ENCODE peak calls at places on chromosomes 1 and 21, in seven cellular contexts. N is Peyer's patch, Q is adrenal gland, E is stomach, C is K562, U is A549, F is GM12892. W is an unnamed sample.

GRCh38 chr1:30760596-30761311 is 3.2 kb upstream of the LAPTM5 start:
- DNase-seq in N (no peak), Q (no peak), E (no peak), C (no peak), U (no peak), F (no peak), W (no peak)

GRCh38 chr1:202923533-202923932 is 3.5 kb downstream of the KLHL12 start:
- DNase-seq in N (no peak), Q (no peak), E (no peak), C (no peak), U (no peak), F (no peak), W (no peak)

GRCh38 chr1:32539584-32540571 is 651 bp downstream of the ZBTB8A start:
- DNase-seq in N (no peak), Q (peak), E (peak), C (peak), U (peak), F (peak), W (peak)

GRCh38 chr1:110639724-110640386 is 33.7 kb upstream of the KCNA2 start:
- DNase-seq in N (no peak), Q (no peak), E (no peak), C (no peak), U (no peak), F (no peak), W (no peak)

GRCh38 chr1:63537940-63538339 is 14.6 kb downstream of the EFCAB7 start:
- DNase-seq in N (no peak), Q (no peak), E (no peak), C (no peak), U (no peak), F (no peak), W (no peak)

GRCh38 chr1:204927673-204928641 is 57.3 kb downstream of the NFASC start:
- DNase-seq in N (no peak), Q (no peak), E (no peak), C (peak), U (no peak), F (no peak), W (no peak)

GRCh38 chr21:22125581-22125980 is 1127.4 kb downstream of the NCAM2 start:
- DNase-seq in N (no peak), Q (no peak), E (no peak), C (no peak), U (no peak), F (no peak), W (no peak)

GRCh38 chr21:16186742-16187141 is 457.0 kb downstream of the USP25 start:
- DNase-seq in N (no peak), Q (no peak), E (no peak), C (no peak), U (no peak), F (no peak), W (no peak)

GRCh38 chr1:29855761-29856160 is 619.4 kb downstream of the PTPRU start:
- DNase-seq in N (no peak), Q (no peak), E (no peak), C (no peak), U (no peak), F (no peak), W (no peak)

GRCh38 chr1:40044065-40044575 is 3.6 kb downstream of the CAP1 start:
- DNase-seq in N (no peak), Q (no peak), E (no peak), C (no peak), U (no peak), F (no peak), W (no peak)

GRCh38 chr21:35585155-35585554 is 475.2 kb downstream of the SETD4 start:
- DNase-seq in N (no peak), Q (no peak), E (no peak), C (no peak), U (no peak), F (no peak), W (no peak)

GRCh38 chr1:30929135-30929889 is 20.8 kb upstream of the SDC3 start:
- DNase-seq in N (peak), Q (peak), E (peak), C (peak), U (peak), F (no peak), W (no peak)

GRCh38 chr21:43193651-43194302 is 25.0 kb downstream of the CRYAA start:
- DNase-seq in N (peak), Q (peak), E (no peak), C (no peak), U (no peak), F (no peak), W (peak)

GRCh38 chr1:214658785-214659184 is 55.8 kb downstream of the CENPF start:
- DNase-seq in N (no peak), Q (peak), E (no peak), C (peak), U (no peak), F (no peak), W (no peak)

GRCh38 chr1:47340227-47340626 is 6.6 kb downstream of the CMPK1 start:
- DNase-seq in N (no peak), Q (no peak), E (no peak), C (no peak), U (no peak), F (no peak), W (no peak)

GRCh38 chr1:182611787-182612186 is 7.6 kb upstream of the RGS16 start:
- DNase-seq in N (no peak), Q (no peak), E (no peak), C (peak), U (no peak), F (no peak), W (no peak)

GRCh38 chr21:44000360-44000759 is 11.7 kb upstream of the TRAPPC10 start:
- DNase-seq in N (no peak), Q (no peak), E (no peak), C (no peak), U (no peak), F (no peak), W (no peak)

GRCh38 chr1:199490804-199491527 is 536.5 kb upstream of the NR5A2 start:
- DNase-seq in N (no peak), Q (no peak), E (no peak), C (no peak), U (no peak), F (no peak), W (no peak)

DNA sequence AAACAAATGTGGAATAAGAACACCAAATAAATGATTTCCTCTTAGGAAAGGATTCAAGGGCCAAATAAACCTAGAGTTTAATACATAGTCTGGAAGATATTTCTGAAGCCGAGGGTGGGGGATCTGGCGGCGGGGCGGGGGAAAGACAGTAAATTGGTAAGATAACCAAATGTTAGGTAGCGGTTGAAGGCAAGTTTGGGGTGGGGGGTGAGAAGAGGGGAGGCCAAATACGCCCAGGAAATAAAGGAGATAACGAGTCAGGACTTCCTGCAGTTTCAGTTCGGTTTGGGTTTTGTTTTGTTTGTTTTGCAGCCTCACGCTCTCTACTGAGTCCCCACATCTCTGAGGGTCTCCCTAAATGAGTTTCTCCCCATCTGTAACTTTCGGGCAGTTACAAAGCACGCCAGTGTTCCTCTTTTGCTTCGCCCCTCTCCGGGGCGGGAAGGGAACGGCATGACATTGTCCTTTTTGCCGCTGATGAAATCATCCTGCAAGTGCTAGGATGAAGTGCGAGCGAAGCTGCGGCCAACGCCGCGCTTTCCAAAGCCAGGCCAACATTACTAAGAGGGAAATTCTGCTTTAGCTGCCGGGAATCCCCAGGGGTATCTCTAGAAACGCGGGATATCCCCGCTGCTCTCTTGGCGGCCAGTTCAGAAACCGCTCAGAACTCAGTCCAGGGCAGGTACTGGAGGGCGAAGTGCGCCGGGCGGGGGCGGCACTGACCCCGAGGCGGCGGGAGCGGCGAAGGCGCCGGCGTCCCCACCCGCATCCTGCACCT is 811 bp downstream of the NIBAN1 start:
- DNase-seq in N (peak), Q (peak), E (peak), C (peak), U (peak), F (peak), W (no peak)
- TF ChIP-seq POLR2A in N (no peak), Q (peak), E (no peak), C (peak), U (no peak), F (peak), W (no peak)

GRCh38 chr1:43059640-43060574 is 101.2 kb upstream of the SLC2A1 start:
- DNase-seq in N (no peak), Q (no peak), E (no peak), C (no peak), U (no peak), F (no peak), W (no peak)
- TF ChIP-seq POLR2A in N (no peak), Q (no peak), E (no peak), C (no peak), U (no peak), F (no peak), W (no peak)

GRCh38 chr1:181134543-181135461 is 46.3 kb downstream of the IER5 start:
- DNase-seq in N (peak), Q (peak), E (peak), C (no peak), U (no peak), F (no peak), W (no peak)
- TF ChIP-seq POLR2A in N (no peak), Q (peak), E (no peak), C (no peak), U (no peak), F (peak), W (peak)

GRCh38 chr1:155272466-155273133 is 704 bp downstream of the CLK2 start:
- DNase-seq in N (no peak), Q (no peak), E (no peak), C (no peak), U (peak), F (no peak), W (peak)

GRCh38 chr1:155277070-155277895 is at the start of gene HCN3:
- DNase-seq in N (peak), Q (peak), E (peak), C (peak), U (peak), F (peak), W (peak)

GRCh38 chr1:155269381-155269780 is 3.9 kb downstream of the CLK2 start:
- DNase-seq in N (no peak), Q (no peak), E (no peak), C (no peak), U (no peak), F (no peak), W (no peak)

GRCh38 chr1:155268630-155269029 is 4.7 kb downstream of the CLK2 start:
- DNase-seq in N (no peak), Q (no peak), E (no peak), C (no peak), U (no peak), F (no peak), W (no peak)

DNA sequence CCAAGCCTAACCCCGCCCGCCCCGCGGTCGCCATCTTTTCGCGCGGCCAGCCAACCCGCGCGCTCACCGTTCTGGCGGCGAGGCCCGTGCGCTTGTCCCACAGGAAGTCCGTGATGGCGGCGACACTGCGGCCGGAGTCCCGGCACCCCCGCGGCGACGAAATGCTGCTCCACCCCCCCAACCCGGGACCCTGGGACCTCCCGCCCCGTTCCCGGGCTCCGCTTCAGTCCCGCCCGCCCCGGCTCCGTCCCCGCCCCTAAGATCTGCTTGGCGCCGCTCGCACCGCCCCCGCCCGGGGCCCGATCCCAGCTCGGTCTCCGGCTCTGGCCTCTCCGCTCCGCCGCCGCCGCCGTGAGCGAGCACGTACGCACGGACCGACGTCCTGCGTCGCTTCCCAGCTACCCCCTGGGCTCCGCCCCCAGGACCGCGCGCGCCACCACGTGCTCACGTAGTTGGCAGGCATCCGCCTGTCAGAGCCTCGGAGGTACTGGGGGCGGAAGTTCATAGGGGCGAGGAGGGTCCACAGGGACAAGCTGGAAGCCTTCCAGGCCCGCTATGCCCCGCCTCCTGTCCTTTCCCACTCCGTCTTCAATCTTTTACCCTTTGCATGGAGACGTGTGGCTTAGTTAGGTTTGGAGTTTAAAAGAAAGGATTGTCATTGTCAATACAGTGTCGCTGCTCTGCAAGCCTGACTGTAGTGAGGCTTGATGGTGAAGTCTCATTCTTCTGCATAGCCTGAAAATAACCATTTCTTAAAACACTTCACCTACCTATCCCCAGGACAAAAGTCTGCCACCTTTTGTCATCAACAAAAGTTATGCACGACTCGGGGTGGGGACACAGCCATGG is at the start of gene CLK2:
- DNase-seq in N (peak), Q (peak), E (peak), C (peak), U (peak), F (peak), W (peak)
- TF ChIP-seq POLR2A in N (peak), Q (peak), E (no peak), C (peak), U (peak), F (peak), W (peak)

DNA sequence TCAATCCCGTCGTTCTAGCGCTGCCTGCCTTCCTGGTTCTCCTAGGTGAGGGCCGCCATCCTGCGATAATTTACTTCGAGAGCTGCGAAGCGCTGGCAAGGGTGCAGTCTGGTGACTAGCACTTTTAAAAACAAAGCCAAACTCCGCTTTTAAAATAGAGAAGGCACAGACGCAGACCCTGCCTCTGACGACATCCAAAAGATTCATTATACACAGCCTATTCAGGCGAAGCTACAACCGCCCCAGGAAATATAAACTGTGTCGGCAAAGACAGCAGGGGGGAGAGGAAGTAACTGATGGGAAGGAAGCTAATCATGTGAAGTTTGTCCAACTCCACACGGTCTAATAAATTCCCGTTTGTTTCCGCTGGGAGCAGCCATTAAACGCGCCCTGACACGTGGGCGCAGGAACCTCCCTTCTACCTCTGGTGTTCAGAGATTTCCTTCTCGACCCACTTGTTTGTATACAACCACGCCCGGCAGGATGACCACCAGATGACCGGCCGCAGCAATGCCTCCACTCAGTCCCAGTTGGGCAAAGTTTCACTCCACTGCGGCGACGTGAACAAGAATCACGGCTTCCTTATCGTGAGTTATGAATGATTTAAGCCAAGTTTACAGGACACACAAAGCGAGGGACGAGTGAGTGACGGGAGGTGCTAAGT is 1.3 kb downstream of the GNG12 start:
- DNase-seq in N (no peak), Q (peak), E (peak), C (peak), U (peak), F (no peak), W (peak)
- TF ChIP-seq POLR2A in N (no peak), Q (peak), E (no peak), C (no peak), U (no peak), F (no peak), W (no peak)

GRCh38 chr1:67626090-67626489 is 58.9 kb upstream of the GADD45A start:
- DNase-seq in N (no peak), Q (no peak), E (no peak), C (no peak), U (no peak), F (no peak), W (no peak)

GRCh38 chr1:67626495-67627235 is 58.3 kb upstream of the GADD45A start:
- DNase-seq in N (no peak), Q (no peak), E (no peak), C (no peak), U (no peak), F (no peak), W (peak)

GRCh38 chr1:67627336-67627735 is 57.7 kb upstream of the GADD45A start:
- DNase-seq in N (no peak), Q (no peak), E (no peak), C (no peak), U (no peak), F (no peak), W (no peak)

GRCh38 chr1:67623906-67624305 is 61.1 kb upstream of the GADD45A start:
- DNase-seq in N (no peak), Q (no peak), E (no peak), C (no peak), U (no peak), F (no peak), W (no peak)

GRCh38 chr1:67624680-67625079 is 60.3 kb upstream of the GADD45A start:
- DNase-seq in N (no peak), Q (no peak), E (no peak), C (no peak), U (no peak), F (no peak), W (no peak)
- TF ChIP-seq POLR2A in N (no peak), Q (no peak), E (no peak), C (no peak), U (no peak), F (no peak), W (no peak)